ENCODE peak calls at places on chromosome 18, in nine cellular contexts. One of them, this sample, is unnamed.
A peak's percentile ranks its signal among the peaks of the same experiment; 100 is the strongest.

GRCh38 chr18:34117319-34117718 is 107.4 kb downstream of the NOL4 start:
- DNase-seq in choroid plexus epithelial cell: no peak
- DNase-seq in HFFc6: no peak
- DNase-seq in chondrocyte: no peak
- DNase-seq in CD8-positive, alpha-beta T cell: no peak
- DNase-seq in glutamatergic neuron: no peak
- DNase-seq in brain microvascular endothelial cell: no peak
- DNase-seq in CD14-positive monocyte: no peak
- DNase-seq in neural progenitor cell: peak; percentile 32
- DNase-seq in this sample: no peak

GRCh38 chr18:68017385-68017784 is 500.9 kb upstream of the DSEL start:
- DNase-seq in HFFc6: no peak
- DNase-seq in chondrocyte: no peak
- DNase-seq in brain microvascular endothelial cell: no peak
- DNase-seq in CD8-positive, alpha-beta T cell: no peak
- DNase-seq in neural progenitor cell: no peak
- DNase-seq in choroid plexus epithelial cell: no peak
- DNase-seq in CD14-positive monocyte: no peak
- DNase-seq in glutamatergic neuron: no peak
- DNase-seq in this sample: no peak

GRCh38 chr18:5518899-5519371 is 24.9 kb downstream of the EPB41L3 start:
- DNase-seq in neural progenitor cell: no peak
- DNase-seq in brain microvascular endothelial cell: peak; percentile 74
- DNase-seq in CD8-positive, alpha-beta T cell: no peak
- DNase-seq in CD14-positive monocyte: no peak
- DNase-seq in choroid plexus epithelial cell: peak; percentile 96
- DNase-seq in HFFc6: no peak
- DNase-seq in chondrocyte: no peak
- DNase-seq in glutamatergic neuron: no peak
- DNase-seq in this sample: no peak

GRCh38 chr18:28504100-28504499 is 327.2 kb upstream of the CDH2 start:
- DNase-seq in CD14-positive monocyte: no peak
- DNase-seq in chondrocyte: no peak
- DNase-seq in glutamatergic neuron: no peak
- DNase-seq in neural progenitor cell: no peak
- DNase-seq in choroid plexus epithelial cell: no peak
- DNase-seq in CD8-positive, alpha-beta T cell: no peak
- DNase-seq in HFFc6: no peak
- DNase-seq in brain microvascular endothelial cell: no peak
- DNase-seq in this sample: no peak

GRCh38 chr18:62183578-62184195 is 3.2 kb downstream of the PIGN start:
- DNase-seq in neural progenitor cell: peak; percentile 60
- DNase-seq in brain microvascular endothelial cell: peak; percentile 43
- DNase-seq in chondrocyte: no peak
- DNase-seq in HFFc6: peak; percentile 61
- DNase-seq in CD14-positive monocyte: no peak
- DNase-seq in glutamatergic neuron: no peak
- DNase-seq in choroid plexus epithelial cell: peak; percentile 79
- DNase-seq in CD8-positive, alpha-beta T cell: peak; percentile 18
- DNase-seq in this sample: peak; percentile 71

GRCh38 chr18:68623342-68623741 is 91.6 kb downstream of the TMX3 start:
- DNase-seq in HFFc6: peak; percentile 64
- DNase-seq in glutamatergic neuron: peak; percentile 72
- DNase-seq in neural progenitor cell: peak; percentile 79
- DNase-seq in brain microvascular endothelial cell: peak; percentile 64
- DNase-seq in CD8-positive, alpha-beta T cell: no peak
- DNase-seq in CD14-positive monocyte: no peak
- DNase-seq in chondrocyte: no peak
- DNase-seq in choroid plexus epithelial cell: peak; percentile 91
- DNase-seq in this sample: peak; percentile 58

GRCh38 chr18:12309683-12310198 is 1.7 kb downstream of the TUBB6 start:
- DNase-seq in choroid plexus epithelial cell: peak; percentile 23
- DNase-seq in HFFc6: peak; percentile 25
- DNase-seq in CD14-positive monocyte: no peak
- DNase-seq in neural progenitor cell: no peak
- DNase-seq in CD8-positive, alpha-beta T cell: no peak
- DNase-seq in glutamatergic neuron: no peak
- DNase-seq in brain microvascular endothelial cell: no peak
- DNase-seq in chondrocyte: no peak
- DNase-seq in this sample: peak; percentile 60

GRCh38 chr18:3281456-3282400 is 19.8 kb downstream of the MYL12B start:
- DNase-seq in choroid plexus epithelial cell: peak; percentile 89
- DNase-seq in HFFc6: peak; percentile 80
- DNase-seq in neural progenitor cell: peak; percentile 85
- DNase-seq in glutamatergic neuron: no peak
- DNase-seq in CD14-positive monocyte: no peak
- DNase-seq in brain microvascular endothelial cell: no peak
- DNase-seq in chondrocyte: no peak
- DNase-seq in CD8-positive, alpha-beta T cell: no peak
- DNase-seq in this sample: peak; percentile 74

GRCh38 chr18:48542513-48543181 is 3.8 kb downstream of the CTIF start:
- DNase-seq in neural progenitor cell: no peak
- DNase-seq in CD8-positive, alpha-beta T cell: no peak
- DNase-seq in choroid plexus epithelial cell: no peak
- DNase-seq in HFFc6: no peak
- DNase-seq in brain microvascular endothelial cell: no peak
- DNase-seq in CD14-positive monocyte: no peak
- DNase-seq in chondrocyte: no peak
- DNase-seq in glutamatergic neuron: no peak
- DNase-seq in this sample: no peak

GRCh38 chr18:45951021-45951714 is 16.0 kb downstream of the EPG5 start:
- DNase-seq in chondrocyte: no peak
- DNase-seq in brain microvascular endothelial cell: peak; percentile 96
- DNase-seq in neural progenitor cell: no peak
- DNase-seq in HFFc6: peak; percentile 92
- DNase-seq in glutamatergic neuron: no peak
- DNase-seq in CD14-positive monocyte: peak; percentile 59
- DNase-seq in CD8-positive, alpha-beta T cell: no peak
- DNase-seq in choroid plexus epithelial cell: peak; percentile 93
- DNase-seq in this sample: no peak

GRCh38 chr18:46577546-46577945 is 79.5 kb downstream of the LOXHD1 start:
- DNase-seq in neural progenitor cell: no peak
- DNase-seq in chondrocyte: no peak
- DNase-seq in glutamatergic neuron: no peak
- DNase-seq in CD8-positive, alpha-beta T cell: no peak
- DNase-seq in brain microvascular endothelial cell: no peak
- DNase-seq in choroid plexus epithelial cell: no peak
- DNase-seq in CD14-positive monocyte: no peak
- DNase-seq in HFFc6: no peak
- DNase-seq in this sample: no peak

GRCh38 chr18:58682429-58683069 is 11.3 kb downstream of the MALT1 start:
- DNase-seq in neural progenitor cell: no peak
- DNase-seq in choroid plexus epithelial cell: peak; percentile 93
- DNase-seq in glutamatergic neuron: no peak
- DNase-seq in CD8-positive, alpha-beta T cell: no peak
- DNase-seq in CD14-positive monocyte: no peak
- DNase-seq in chondrocyte: no peak
- DNase-seq in HFFc6: no peak
- DNase-seq in brain microvascular endothelial cell: peak; percentile 67
- DNase-seq in this sample: no peak

GRCh38 chr18:49813071-49813320 is 337 bp downstream of the ACAA2 start:
- DNase-seq in CD14-positive monocyte: peak; percentile 47
- DNase-seq in CD8-positive, alpha-beta T cell: peak; percentile 7
- DNase-seq in HFFc6: no peak
- DNase-seq in brain microvascular endothelial cell: peak; percentile 16
- DNase-seq in choroid plexus epithelial cell: peak; percentile 43
- DNase-seq in glutamatergic neuron: peak; percentile 73
- DNase-seq in chondrocyte: no peak
- DNase-seq in neural progenitor cell: peak; percentile 41
- DNase-seq in this sample: peak; percentile 66

GRCh38 chr18:70671889-70672551 is 383.2 kb downstream of the SOCS6 start:
- DNase-seq in choroid plexus epithelial cell: no peak
- DNase-seq in glutamatergic neuron: no peak
- DNase-seq in brain microvascular endothelial cell: no peak
- DNase-seq in HFFc6: no peak
- DNase-seq in neural progenitor cell: no peak
- DNase-seq in CD14-positive monocyte: no peak
- DNase-seq in chondrocyte: no peak
- DNase-seq in CD8-positive, alpha-beta T cell: no peak
- DNase-seq in this sample: no peak

GRCh38 chr18:53266850-53267249 is 926.9 kb downstream of the DCC start:
- DNase-seq in HFFc6: no peak
- DNase-seq in brain microvascular endothelial cell: no peak
- DNase-seq in neural progenitor cell: no peak
- DNase-seq in CD8-positive, alpha-beta T cell: no peak
- DNase-seq in chondrocyte: no peak
- DNase-seq in glutamatergic neuron: no peak
- DNase-seq in CD14-positive monocyte: no peak
- DNase-seq in choroid plexus epithelial cell: no peak
- DNase-seq in this sample: no peak

DNA sequence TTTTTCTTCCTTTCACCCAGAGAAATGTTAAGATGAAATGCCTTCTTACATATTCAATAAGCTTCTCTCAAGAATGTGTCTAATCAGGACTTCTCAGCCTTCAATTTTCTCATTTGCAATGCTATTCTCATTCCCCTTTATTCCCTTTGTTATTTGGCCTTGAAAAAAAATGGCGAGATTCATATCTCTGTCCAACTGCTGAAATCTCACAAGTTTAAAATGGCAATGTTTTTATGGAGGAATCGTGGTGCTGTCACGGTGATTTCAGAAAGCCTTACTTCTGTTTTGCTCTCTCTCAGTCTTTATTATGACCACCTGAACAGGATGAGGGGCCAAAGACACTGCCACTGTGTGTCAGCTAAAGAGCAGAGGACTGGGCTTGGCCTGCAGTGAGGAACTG is 928.5 kb downstream of the DCC start:
- DNase-seq in brain microvascular endothelial cell: no peak
- DNase-seq in CD14-positive monocyte: no peak
- DNase-seq in glutamatergic neuron: no peak
- DNase-seq in chondrocyte: no peak
- DNase-seq in CD8-positive, alpha-beta T cell: no peak
- DNase-seq in HFFc6: no peak
- DNase-seq in choroid plexus epithelial cell: no peak
- DNase-seq in neural progenitor cell: no peak
- DNase-seq in this sample: no peak
- TF ChIP-seq CTCF in brain microvascular endothelial cell: no peak
- TF ChIP-seq CTCF in CD14-positive monocyte: no peak
- TF ChIP-seq CTCF in glutamatergic neuron: no peak
- TF ChIP-seq CTCF in chondrocyte: no peak
- TF ChIP-seq CTCF in CD8-positive, alpha-beta T cell: no peak
- TF ChIP-seq CTCF in HFFc6: no peak
- TF ChIP-seq CTCF in choroid plexus epithelial cell: no peak
- TF ChIP-seq CTCF in neural progenitor cell: no peak
- TF ChIP-seq CTCF in this sample: no peak

DNA sequence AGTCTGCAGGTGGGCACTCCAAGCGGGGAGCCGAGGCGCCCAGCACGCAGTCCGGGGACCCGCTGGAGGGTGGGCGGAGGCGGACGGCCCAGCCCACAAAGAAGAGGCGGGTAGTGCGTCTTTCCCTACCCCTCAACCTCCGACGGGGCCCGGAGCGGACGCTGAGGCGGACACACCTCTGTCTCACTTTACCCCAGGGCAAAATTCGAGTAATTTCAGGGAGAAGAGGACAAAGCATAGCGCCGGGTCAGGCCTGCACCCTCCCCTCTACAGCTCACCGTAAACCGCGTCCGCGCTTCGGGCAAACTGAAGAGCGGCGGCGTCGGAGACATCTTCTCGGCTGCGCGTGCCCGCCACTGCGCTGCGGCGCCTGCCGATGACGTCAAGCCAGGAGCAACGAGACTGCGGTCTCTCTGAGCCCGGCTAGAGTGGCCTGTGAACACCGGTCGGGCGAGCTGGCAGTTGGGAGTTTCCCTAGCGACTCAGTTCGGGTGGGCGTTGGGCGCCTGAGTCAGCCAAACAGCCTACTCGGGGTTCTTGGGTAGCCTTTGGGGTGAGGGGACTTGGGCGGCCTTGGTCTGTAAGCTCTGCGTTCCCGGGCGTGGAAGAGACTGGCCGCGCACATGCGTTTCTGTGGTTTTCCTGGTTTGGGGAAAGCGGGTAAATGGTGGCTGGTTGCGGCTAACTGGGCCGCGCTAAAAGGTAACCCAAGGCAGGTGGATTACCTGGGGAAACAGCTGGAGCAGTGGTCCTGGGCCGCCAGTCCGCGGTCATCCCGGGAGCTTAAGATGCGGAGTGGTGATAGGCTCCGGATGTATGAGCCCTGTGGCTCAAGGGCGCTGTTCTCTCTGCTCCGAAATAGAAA is at the start of gene THOC1:
- DNase-seq in HFFc6: peak; percentile 88
- DNase-seq in choroid plexus epithelial cell: peak; percentile 90
- DNase-seq in chondrocyte: peak; percentile 97
- DNase-seq in CD8-positive, alpha-beta T cell: peak; percentile 88
- DNase-seq in neural progenitor cell: peak; percentile 97
- DNase-seq in CD14-positive monocyte: peak; percentile 92
- DNase-seq in glutamatergic neuron: peak; percentile 94
- DNase-seq in brain microvascular endothelial cell: peak; percentile 92
- DNase-seq in this sample: peak; percentile 95
- TF ChIP-seq CTCF in HFFc6: no peak
- TF ChIP-seq CTCF in choroid plexus epithelial cell: no peak
- TF ChIP-seq CTCF in chondrocyte: no peak
- TF ChIP-seq CTCF in CD8-positive, alpha-beta T cell: no peak
- TF ChIP-seq CTCF in neural progenitor cell: no peak
- TF ChIP-seq CTCF in CD14-positive monocyte: no peak
- TF ChIP-seq CTCF in glutamatergic neuron: no peak
- TF ChIP-seq CTCF in brain microvascular endothelial cell: no peak
- TF ChIP-seq CTCF in this sample: no peak

DNA sequence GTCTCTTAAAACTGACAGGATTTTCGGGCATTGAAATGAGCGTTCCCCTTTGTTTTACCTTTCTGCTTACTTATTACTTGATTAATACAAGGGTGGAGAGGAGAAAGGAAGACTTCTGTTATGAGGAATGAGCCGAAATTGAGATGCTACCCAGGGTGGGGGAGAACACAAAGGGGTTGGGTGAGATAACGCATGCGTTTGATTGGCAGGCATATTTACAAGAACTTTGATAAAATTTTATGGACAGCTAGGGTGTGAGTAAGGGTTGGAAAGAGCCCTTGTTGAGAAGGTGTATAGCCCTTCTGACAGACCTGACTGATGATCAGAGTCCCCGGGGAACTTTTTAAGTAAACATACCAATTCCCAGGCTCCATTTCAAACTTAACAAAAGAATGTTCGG is 1.8 kb downstream of the RNF138 start:
- DNase-seq in neural progenitor cell: no peak
- DNase-seq in choroid plexus epithelial cell: no peak
- DNase-seq in glutamatergic neuron: no peak
- DNase-seq in CD14-positive monocyte: no peak
- DNase-seq in HFFc6: no peak
- DNase-seq in chondrocyte: no peak
- DNase-seq in brain microvascular endothelial cell: peak; percentile 11
- DNase-seq in CD8-positive, alpha-beta T cell: no peak
- DNase-seq in this sample: no peak
- TF ChIP-seq CTCF in neural progenitor cell: no peak
- TF ChIP-seq CTCF in choroid plexus epithelial cell: no peak
- TF ChIP-seq CTCF in glutamatergic neuron: no peak
- TF ChIP-seq CTCF in CD14-positive monocyte: no peak
- TF ChIP-seq CTCF in HFFc6: no peak
- TF ChIP-seq CTCF in chondrocyte: no peak
- TF ChIP-seq CTCF in brain microvascular endothelial cell: no peak
- TF ChIP-seq CTCF in CD8-positive, alpha-beta T cell: no peak
- TF ChIP-seq CTCF in this sample: no peak

DNA sequence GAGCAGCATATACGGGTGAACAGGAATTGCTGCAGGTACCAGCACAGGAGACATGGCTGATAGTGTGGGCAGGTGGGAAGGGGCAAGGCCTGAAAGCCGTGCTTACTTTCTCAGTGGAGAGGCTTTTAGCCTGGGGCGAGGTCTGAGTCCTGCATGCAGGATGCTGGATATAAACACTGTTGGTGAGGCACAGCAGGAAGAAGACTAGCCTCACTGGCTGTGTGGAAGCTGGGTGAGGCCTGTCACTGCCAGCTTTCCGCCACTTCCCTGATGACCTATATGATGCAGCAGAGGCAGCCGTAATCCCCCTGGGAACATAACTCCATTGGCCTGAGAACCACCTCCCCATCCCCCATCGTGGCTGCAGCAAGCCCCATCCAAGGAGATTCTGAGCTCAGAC is 54.4 kb upstream of the DSC1 start:
- DNase-seq in neural progenitor cell: peak; percentile 26
- DNase-seq in brain microvascular endothelial cell: no peak
- DNase-seq in CD8-positive, alpha-beta T cell: no peak
- DNase-seq in glutamatergic neuron: no peak
- DNase-seq in HFFc6: no peak
- DNase-seq in CD14-positive monocyte: no peak
- DNase-seq in choroid plexus epithelial cell: no peak
- DNase-seq in chondrocyte: no peak
- DNase-seq in this sample: no peak
- TF ChIP-seq CTCF in neural progenitor cell: no peak
- TF ChIP-seq CTCF in brain microvascular endothelial cell: no peak
- TF ChIP-seq CTCF in CD8-positive, alpha-beta T cell: no peak
- TF ChIP-seq CTCF in glutamatergic neuron: no peak
- TF ChIP-seq CTCF in HFFc6: no peak
- TF ChIP-seq CTCF in CD14-positive monocyte: no peak
- TF ChIP-seq CTCF in choroid plexus epithelial cell: no peak
- TF ChIP-seq CTCF in chondrocyte: no peak
- TF ChIP-seq CTCF in this sample: no peak

This sample was measured in GM12865.